ENCODE peak calls at places on chromosomes 2 and 18, in five cellular contexts. B is suprapubic skin, Y is AG10803, R is kidney, T is type B pancreatic cell. H is an unnamed sample.

GRCh38 chr2:9771101-9771449 is 72.2 kb upstream of the TAF1B start:
- DNase-seq in B (no peak), Y (no peak), R (no peak), T (no peak), H (no peak)

GRCh38 chr2:207896525-207897295 is 127.0 kb upstream of the FZD5 start:
- DNase-seq in B (no peak), Y (no peak), R (no peak), T (no peak), H (no peak)

GRCh38 chr2:27776097-27776496 is 4.6 kb downstream of the MRPL33 start:
- DNase-seq in B (no peak), Y (peak), R (no peak), T (no peak), H (no peak)

GRCh38 chr2:191165190-191165643 is 14.4 kb upstream of the STAT4 start:
- DNase-seq in B (no peak), Y (peak), R (no peak), T (no peak), H (no peak)

GRCh38 chr2:25473758-25474335 is 132.1 kb upstream of the DNMT3A start:
- DNase-seq in B (no peak), Y (no peak), R (peak), T (no peak), H (no peak)

GRCh38 chr2:172097557-172098131 is 5.1 kb downstream of the DLX2 start:
- DNase-seq in B (no peak), Y (no peak), R (no peak), T (no peak), H (no peak)

GRCh38 chr18:9914584-9915290 is 921 bp downstream of the VAPA start:
- DNase-seq in B (peak), Y (peak), R (peak), T (peak), H (peak)

GRCh38 chr2:240635116-240635997 is 10.1 kb downstream of the GPR35 start:
- DNase-seq in B (no peak), Y (no peak), R (peak), T (no peak), H (no peak)

GRCh38 chr2:205148756-205149155 is 533.5 kb upstream of the NRP2 start:
- DNase-seq in B (no peak), Y (peak), R (no peak), T (no peak), H (no peak)

GRCh38 chr2:31987454-31987853 is 23.4 kb downstream of the MEMO1 start:
- DNase-seq in B (no peak), Y (peak), R (no peak), T (no peak), H (no peak)

GRCh38 chr2:120323214-120323613 is 22.7 kb upstream of the INHBB start:
- DNase-seq in B (peak), Y (peak), R (peak), T (no peak), H (no peak)

GRCh38 chr2:219484343-219485200 is 14.1 kb upstream of the GMPPA start:
- DNase-seq in B (no peak), Y (no peak), R (no peak), T (no peak), H (no peak)

GRCh38 chr2:6791682-6792081 is 74.0 kb downstream of the CMPK2 start:
- DNase-seq in B (no peak), Y (no peak), R (no peak), T (no peak), H (no peak)

GRCh38 chr2:6789559-6790138 is 76.1 kb downstream of the CMPK2 start:
- DNase-seq in B (no peak), Y (no peak), R (no peak), T (no peak), H (no peak)

GRCh38 chr2:6785511-6785910 is 80.2 kb downstream of the CMPK2 start:
- DNase-seq in B (no peak), Y (no peak), R (no peak), T (no peak), H (no peak)

GRCh38 chr2:6787376-6787775 is 78.3 kb downstream of the CMPK2 start:
- DNase-seq in B (no peak), Y (no peak), R (no peak), T (no peak), H (no peak)

DNA sequence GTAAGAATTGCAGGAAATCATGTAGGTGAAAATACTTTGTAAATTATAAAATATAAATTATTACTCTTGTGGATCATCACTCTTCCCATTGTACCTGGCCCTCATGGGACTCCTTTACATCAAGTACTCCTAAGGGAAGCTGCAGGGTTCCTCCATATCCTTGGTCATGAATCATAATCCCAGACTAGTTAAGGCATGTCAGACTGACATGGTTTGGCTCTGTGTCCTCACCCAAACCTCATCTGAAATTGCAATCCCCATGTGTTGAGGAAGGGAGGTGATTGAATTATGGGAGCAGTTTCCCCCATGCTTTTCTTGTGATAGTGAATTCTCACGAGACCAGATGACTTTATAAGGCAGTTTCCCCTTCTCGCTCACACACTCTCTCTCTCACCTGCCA is 77.1 kb downstream of the CMPK2 start:
- DNase-seq in B (no peak), Y (no peak), R (no peak), T (no peak), H (no peak)
- TF ChIP-seq CTCF in B (no peak), Y (no peak), R (no peak), T (no peak), H (no peak)

GRCh38 chr2:47313728-47314127 is 89.2 kb upstream of the MSH2 start:
- DNase-seq in B (no peak), Y (no peak), R (no peak), T (no peak), H (no peak)
- TF ChIP-seq CTCF in B (no peak), Y (no peak), R (no peak), T (no peak), H (no peak)

GRCh38 chr2:170161516-170162260 is 16.3 kb upstream of the MYO3B start:
- DNase-seq in B (no peak), Y (peak), R (no peak), T (no peak), H (no peak)
- TF ChIP-seq CTCF in B (no peak), Y (no peak), R (no peak), T (no peak), H (no peak)

GRCh38 chr2:20403693-20404381 is 43.0 kb upstream of the RHOB start:
- DNase-seq in B (no peak), Y (no peak), R (no peak), T (no peak), H (no peak)
- TF ChIP-seq CTCF in B (no peak), Y (no peak), R (no peak), T (no peak), H (no peak)

DNA sequence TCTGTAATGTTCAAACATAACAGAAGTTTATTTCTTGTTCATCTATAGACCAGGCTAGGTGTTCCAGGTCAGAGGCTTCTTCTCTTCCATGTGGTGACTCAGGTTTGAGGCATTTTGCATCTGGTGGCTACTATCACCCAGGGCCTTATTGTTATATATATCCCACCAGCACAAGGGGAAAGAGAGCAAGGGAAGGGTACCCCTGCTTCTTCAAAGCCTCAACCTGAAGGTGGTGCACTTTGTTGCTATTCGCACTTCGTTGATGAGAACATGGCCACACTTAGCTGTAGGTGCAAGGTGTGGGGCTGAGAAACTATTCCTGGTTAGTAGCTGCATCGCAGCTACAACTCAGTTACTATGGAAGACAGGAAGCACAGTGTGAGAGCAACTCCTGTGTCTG is 27.4 kb upstream of the SLC3A1 start:
- DNase-seq in B (no peak), Y (no peak), R (no peak), T (no peak), H (no peak)
- TF ChIP-seq CTCF in B (no peak), Y (no peak), R (no peak), T (no peak), H (no peak)

DNA sequence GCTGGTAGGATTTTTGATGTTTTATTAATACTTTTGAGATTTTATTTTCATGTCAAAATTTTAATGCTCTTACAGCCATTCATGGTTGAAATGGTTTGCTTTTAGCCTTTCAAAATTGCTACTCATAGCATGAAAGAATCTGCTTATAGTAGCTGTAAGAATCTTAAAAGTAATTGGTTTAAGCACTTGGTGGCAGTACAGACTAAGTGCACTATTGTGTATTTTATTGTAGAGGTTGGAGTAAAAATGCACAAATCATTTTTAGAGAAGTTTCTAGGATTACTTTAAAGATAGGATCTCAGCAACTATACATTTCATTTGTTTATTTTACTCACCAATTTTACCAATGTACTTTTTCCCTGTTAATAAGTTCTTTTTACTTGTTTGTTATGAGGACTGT is 205.8 kb downstream of the SPAG16 start:
- DNase-seq in B (no peak), Y (no peak), R (no peak), T (no peak), H (no peak)
- TF ChIP-seq CTCF in B (no peak), Y (no peak), R (no peak), T (peak), H (no peak)

DNA sequence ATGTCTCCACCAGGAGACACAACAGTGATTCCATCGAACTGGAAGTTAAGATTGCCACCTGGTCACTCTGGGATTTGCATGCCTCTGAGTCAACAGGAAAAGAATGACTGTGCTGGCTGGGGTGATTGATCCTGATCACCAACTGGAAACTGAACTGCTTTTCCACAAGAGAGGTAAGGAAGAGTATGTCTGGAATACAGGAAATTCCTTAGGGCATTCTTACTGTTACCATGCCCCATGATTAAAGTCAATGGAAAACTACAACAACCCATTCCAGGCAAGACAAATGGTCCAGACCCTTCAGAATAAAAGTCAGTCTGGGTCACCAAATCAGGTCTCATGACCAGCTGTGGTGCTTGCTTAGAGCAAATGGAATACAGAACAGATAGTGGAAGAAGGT is 12.0 kb upstream of the DDX1 start:
- DNase-seq in B (no peak), Y (peak), R (no peak), T (no peak), H (no peak)
- TF ChIP-seq CTCF in B (no peak), Y (no peak), R (no peak), T (no peak), H (no peak)

GRCh38 chr2:105176429-105176828 is 65.1 kb upstream of the GPR45 start:
- DNase-seq in B (no peak), Y (no peak), R (peak), T (no peak), H (no peak)

GRCh38 chr2:105177008-105177407 is 64.5 kb upstream of the GPR45 start:
- DNase-seq in B (no peak), Y (no peak), R (no peak), T (no peak), H (no peak)

GRCh38 chr2:105179469-105180372 is 61.8 kb upstream of the GPR45 start:
- DNase-seq in B (no peak), Y (peak), R (peak), T (no peak), H (no peak)

GRCh38 chr2:105177546-105178254 is 63.8 kb upstream of the GPR45 start:
- DNase-seq in B (no peak), Y (no peak), R (no peak), T (no peak), H (no peak)

DNA sequence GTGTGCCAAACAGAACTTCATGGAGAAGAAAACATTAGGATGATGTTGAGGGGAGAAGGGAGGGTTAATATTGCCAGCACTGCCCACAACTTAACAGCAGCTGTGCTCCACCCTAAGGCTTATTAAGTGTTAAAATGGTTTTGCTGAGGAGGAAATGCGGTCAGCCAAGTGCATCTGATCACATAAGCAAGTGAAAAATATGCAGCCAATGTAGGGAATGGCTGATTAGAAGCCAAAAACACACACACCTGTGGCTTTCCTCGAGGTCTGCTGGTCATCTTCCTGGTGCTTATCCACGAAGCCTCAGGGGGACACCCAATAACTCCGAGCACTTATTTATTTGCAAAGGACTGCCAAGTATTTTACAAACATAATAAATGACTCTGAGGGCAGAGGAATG is 66.3 kb upstream of the GPR45 start:
- DNase-seq in B (no peak), Y (no peak), R (no peak), T (no peak), H (no peak)
- TF ChIP-seq CTCF in B (no peak), Y (no peak), R (no peak), T (no peak), H (no peak)

DNA sequence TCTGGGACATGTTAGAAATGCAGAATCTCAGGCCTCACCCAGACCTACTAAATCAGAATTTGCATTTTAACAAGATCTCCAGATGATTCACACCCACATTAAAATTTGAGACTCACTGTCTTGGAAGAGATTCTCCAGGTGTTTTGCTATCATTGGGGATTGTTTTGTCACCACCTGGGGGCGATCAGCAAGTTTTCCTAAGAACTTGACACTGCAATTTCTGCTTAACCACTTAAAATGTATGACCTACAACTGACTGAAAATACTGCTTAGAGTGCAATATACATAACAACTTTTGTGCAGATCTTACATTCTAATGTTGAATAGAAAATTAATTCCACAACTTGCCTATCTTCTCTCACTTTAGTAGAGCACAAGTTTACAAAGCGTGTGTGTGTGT is 18.9 kb upstream of the ITGA4 start:
- DNase-seq in B (no peak), Y (no peak), R (no peak), T (no peak), H (no peak)
- TF ChIP-seq CTCF in B (no peak), Y (no peak), R (no peak), T (peak), H (no peak)